ENCODE peak calls at places on chromosome 20, in ten cellular contexts. F, E, Y, K, Z, R, D, M, W and V are unnamed samples.

GRCh38 chr20:8654486-8654885 is 414.4 kb upstream of the PLCB4 start:
- DNase-seq in F (no peak), E (no peak), Y (no peak), K (no peak), Z (no peak), R (no peak), D (no peak), M (no peak), W (no peak), V (no peak)

GRCh38 chr20:57592263-57593092 is 27.7 kb downstream of the ZBP1 start:
- DNase-seq in F (no peak), E (no peak), Y (no peak), K (no peak), Z (no peak), R (peak), D (no peak), M (no peak), W (no peak), V (no peak)

GRCh38 chr20:54497931-54498718 is 22.7 kb downstream of the DOK5 start:
- DNase-seq in F (no peak), E (no peak), Y (peak), K (no peak), Z (no peak), R (no peak), D (peak), M (no peak), W (no peak), V (peak)

GRCh38 chr20:10374036-10374435 is 60.0 kb downstream of the MKKS start:
- DNase-seq in F (no peak), E (no peak), Y (no peak), K (no peak), Z (no peak), R (no peak), D (no peak), M (no peak), W (no peak), V (no peak)

GRCh38 chr20:10448270-10449156 is 13.4 kb downstream of the SLX4IP start:
- DNase-seq in F (no peak), E (peak), Y (peak), K (no peak), Z (peak), R (no peak), D (peak), M (no peak), W (no peak), V (peak)

GRCh38 chr20:4932061-4932460 is 69.2 kb downstream of the SLC23A2 start:
- DNase-seq in F (no peak), E (peak), Y (no peak), K (no peak), Z (no peak), R (no peak), D (peak), M (no peak), W (no peak), V (no peak)

GRCh38 chr20:24328901-24329300 is 140.5 kb upstream of the SYNDIG1 start:
- DNase-seq in F (no peak), E (no peak), Y (no peak), K (no peak), Z (no peak), R (no peak), D (peak), M (no peak), W (no peak), V (no peak)

GRCh38 chr20:13856356-13856755 is 71.5 kb downstream of the NDUFAF5 start:
- DNase-seq in F (no peak), E (no peak), Y (no peak), K (no peak), Z (no peak), R (no peak), D (peak), M (no peak), W (no peak), V (no peak)

GRCh38 chr20:22385602-22386299 is 198.6 kb downstream of the FOXA2 start:
- DNase-seq in F (no peak), E (no peak), Y (no peak), K (no peak), Z (no peak), R (no peak), D (no peak), M (no peak), W (no peak), V (peak)

GRCh38 chr20:51767867-51768758 is at the start of gene ATP9A:
- DNase-seq in F (peak), E (peak), Y (no peak), K (no peak), Z (peak), R (no peak), D (peak), M (no peak), W (no peak), V (peak)

GRCh38 chr20:8749101-8749500 is 319.8 kb upstream of the PLCB4 start:
- DNase-seq in F (no peak), E (peak), Y (no peak), K (no peak), Z (no peak), R (no peak), D (peak), M (no peak), W (no peak), V (no peak)

GRCh38 chr20:25054995-25055629 is 2.8 kb downstream of the ACSS1 start:
- DNase-seq in F (no peak), E (peak), Y (no peak), K (peak), Z (no peak), R (no peak), D (peak), M (no peak), W (no peak), V (no peak)

GRCh38 chr20:51695574-51696303 is 72.5 kb downstream of the ATP9A start:
- DNase-seq in F (no peak), E (peak), Y (peak), K (no peak), Z (peak), R (no peak), D (peak), M (peak), W (no peak), V (peak)

GRCh38 chr20:42277203-42277602 is 659.0 kb upstream of the CHD6 start:
- DNase-seq in F (no peak), E (no peak), Y (no peak), K (no peak), Z (no peak), R (no peak), D (no peak), M (no peak), W (no peak), V (no peak)

DNA sequence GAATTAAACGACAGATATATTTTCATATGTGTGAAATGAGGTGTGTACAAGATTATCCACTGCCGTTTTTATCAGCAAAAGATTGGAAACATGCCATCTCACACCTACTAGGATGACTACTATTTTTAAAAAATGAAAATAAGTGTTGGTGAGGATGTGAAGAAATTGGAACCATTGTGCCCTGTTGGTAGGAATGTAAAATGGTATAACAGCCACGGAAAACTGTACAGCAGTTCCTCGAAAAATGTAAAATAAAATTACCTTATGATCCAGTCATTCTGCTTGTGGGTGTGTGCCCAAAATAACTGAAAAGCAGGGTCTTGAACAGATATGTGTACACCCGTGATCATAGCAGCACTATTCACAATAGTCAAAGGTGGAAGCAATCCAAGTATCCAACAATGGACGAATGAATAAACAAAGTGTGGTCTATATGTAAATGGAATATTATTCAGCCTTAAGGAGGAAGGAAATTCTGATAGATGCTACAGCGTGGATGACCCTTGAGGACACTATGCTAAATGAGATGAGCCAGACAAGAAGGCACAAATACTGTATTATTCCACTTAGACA is 27.0 kb upstream of the CCN5 start:
- DNase-seq in F (no peak), E (no peak), Y (no peak), K (no peak), Z (no peak), R (no peak), D (no peak), M (no peak), W (no peak), V (no peak)
- TF ChIP-seq CTCF in F (no peak), E (peak), Y (no peak), K (no peak), Z (no peak), R (no peak), D (no peak), M (no peak), W (no peak), V (peak)

DNA sequence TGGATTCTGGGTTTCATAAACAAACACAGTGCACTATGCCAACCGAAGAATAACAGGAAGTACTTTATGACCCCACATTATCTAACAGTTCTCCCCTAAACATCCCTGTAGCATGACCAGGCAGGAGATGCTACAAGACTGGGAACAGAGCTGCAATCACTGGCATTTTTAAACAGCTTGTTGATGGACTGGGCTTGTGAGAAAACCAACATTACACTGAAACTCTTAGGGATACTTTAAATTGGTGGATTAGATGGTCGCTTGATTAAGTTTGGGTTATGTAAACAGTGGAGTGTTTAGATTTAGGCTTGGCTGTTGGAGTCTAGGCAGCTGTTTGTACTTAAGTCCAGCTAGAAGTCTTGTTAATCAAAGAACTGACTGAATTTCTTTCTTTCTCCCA is 234.2 kb upstream of the BMP2 start:
- DNase-seq in F (no peak), E (peak), Y (peak), K (no peak), Z (no peak), R (no peak), D (peak), M (peak), W (no peak), V (peak)
- H3K4me3 ChIP-seq in F (no peak), E (peak), Y (no peak), K (no peak), Z (no peak), R (no peak), D (peak), M (no peak), W (no peak), V (no peak)

DNA sequence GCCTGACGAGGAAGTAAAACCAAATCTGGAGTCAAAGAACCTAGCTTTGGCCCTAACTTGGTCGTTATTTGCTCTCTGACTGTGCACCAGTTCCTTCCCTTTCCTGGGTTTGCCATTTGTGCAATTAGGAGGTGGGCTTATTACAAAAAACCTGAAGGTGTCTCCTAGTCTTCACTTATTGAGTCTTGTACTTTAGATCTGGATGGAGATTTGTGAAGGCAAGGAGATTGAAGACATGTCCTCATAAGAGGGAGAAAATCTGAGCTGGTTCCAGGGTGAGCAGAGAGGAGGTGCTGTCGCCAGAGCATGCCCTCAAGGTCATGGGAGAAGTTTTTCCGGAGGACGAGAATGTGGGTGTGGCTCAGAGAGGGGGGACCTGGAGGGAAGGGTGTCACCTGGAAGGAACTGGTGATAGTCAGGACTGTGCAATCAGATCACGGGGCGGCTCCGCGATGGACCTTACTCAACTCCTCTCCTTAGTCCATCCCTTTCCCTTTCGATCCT is 703 bp upstream of the ACSS2 start:
- DNase-seq in F (no peak), E (no peak), Y (no peak), K (no peak), Z (no peak), R (no peak), D (no peak), M (no peak), W (no peak), V (no peak)
- TF ChIP-seq CTCF in F (no peak), E (no peak), Y (peak), K (no peak), Z (no peak), R (peak), D (no peak), M (peak), W (no peak), V (peak)

DNA sequence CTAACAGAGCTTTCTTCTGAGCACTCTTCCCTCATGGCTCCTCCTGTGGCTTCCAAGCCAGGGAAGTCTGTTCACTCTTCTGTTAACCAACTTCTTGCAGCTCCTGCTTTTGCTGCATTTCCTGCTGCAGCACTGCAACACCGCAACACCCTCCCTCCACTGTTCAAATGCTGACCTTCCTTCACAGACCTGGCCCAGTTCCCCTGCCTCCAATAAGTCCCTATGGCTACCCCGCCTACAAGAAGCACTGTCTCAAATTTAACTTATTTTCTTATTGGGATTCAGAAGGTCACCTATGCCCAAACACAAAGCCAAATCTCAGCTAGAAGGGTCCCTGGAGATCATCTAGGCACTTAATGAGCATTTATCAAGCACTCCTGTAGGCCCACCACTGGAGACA is 44.6 kb downstream of the ELMO2 start:
- DNase-seq in F (peak), E (no peak), Y (no peak), K (no peak), Z (no peak), R (no peak), D (no peak), M (no peak), W (no peak), V (no peak)
- H3K4me3 ChIP-seq in F (no peak), E (no peak), Y (peak), K (no peak), Z (no peak), R (no peak), D (no peak), M (no peak), W (no peak), V (no peak)

GRCh38 chr20:47326718-47327137 is 29.8 kb downstream of the ZMYND8 start:
- DNase-seq in F (no peak), E (peak), Y (no peak), K (no peak), Z (no peak), R (no peak), D (peak), M (peak), W (no peak), V (peak)

GRCh38 chr20:47330933-47331708 is 25.4 kb downstream of the ZMYND8 start:
- DNase-seq in F (no peak), E (peak), Y (peak), K (no peak), Z (no peak), R (no peak), D (peak), M (peak), W (no peak), V (peak)

GRCh38 chr20:47330071-47330470 is 26.4 kb downstream of the ZMYND8 start:
- DNase-seq in F (no peak), E (no peak), Y (no peak), K (no peak), Z (no peak), R (no peak), D (no peak), M (no peak), W (no peak), V (no peak)

GRCh38 chr20:47327711-47328110 is 28.8 kb downstream of the ZMYND8 start:
- DNase-seq in F (no peak), E (no peak), Y (no peak), K (no peak), Z (no peak), R (no peak), D (no peak), M (no peak), W (no peak), V (no peak)

GRCh38 chr20:47328841-47329448 is 27.6 kb downstream of the ZMYND8 start:
- DNase-seq in F (no peak), E (no peak), Y (no peak), K (no peak), Z (no peak), R (peak), D (no peak), M (no peak), W (no peak), V (no peak)
- TF ChIP-seq CTCF in F (no peak), E (no peak), Y (no peak), K (no peak), Z (no peak), R (no peak), D (no peak), M (no peak), W (no peak), V (no peak)

DNA sequence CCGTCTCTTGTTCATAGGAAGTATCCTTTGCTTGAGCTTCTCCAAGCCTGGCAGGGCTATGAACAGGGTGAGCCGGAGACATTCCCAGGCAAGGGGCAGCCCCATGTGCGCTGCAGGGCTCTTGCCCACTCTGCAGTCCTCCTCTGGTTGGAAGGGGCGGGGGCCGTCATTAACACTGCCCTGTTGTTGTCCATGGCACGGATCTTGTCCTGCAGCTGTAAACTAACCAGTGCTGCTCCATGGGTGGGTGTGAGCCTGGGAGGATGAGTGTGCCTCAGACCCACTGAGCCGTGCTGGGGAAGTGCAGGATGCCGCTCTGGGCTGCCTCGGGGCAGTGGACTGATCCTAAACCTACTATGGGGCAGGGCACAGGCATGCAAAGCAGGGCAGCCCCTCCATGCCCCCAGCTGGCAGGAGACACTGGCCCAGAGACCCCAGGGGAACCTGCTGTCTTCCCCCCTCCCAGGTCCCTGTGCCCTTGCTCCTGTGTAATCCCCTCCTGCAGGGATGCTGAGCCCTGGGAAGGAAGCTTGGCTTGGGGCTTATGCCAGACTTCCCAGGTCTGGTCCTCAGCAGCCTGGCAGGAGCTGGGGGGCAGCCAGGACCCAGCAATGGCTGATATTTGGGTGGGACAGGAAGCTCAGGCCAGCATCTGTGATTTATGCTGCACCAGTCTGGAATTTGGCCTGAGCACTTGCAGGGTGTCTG is 8.5 kb downstream of the EBF4 start:
- DNase-seq in F (no peak), E (no peak), Y (no peak), K (no peak), Z (no peak), R (no peak), D (no peak), M (no peak), W (no peak), V (no peak)
- H3K4me3 ChIP-seq in F (no peak), E (no peak), Y (no peak), K (no peak), Z (no peak), R (no peak), D (no peak), M (no peak), W (no peak), V (no peak)

GRCh38 chr20:12740647-12741046 is 268.1 kb upstream of the SPTLC3 start:
- DNase-seq in F (no peak), E (no peak), Y (no peak), K (no peak), Z (no peak), R (no peak), D (no peak), M (no peak), W (no peak), V (no peak)
- TF ChIP-seq CTCF in F (no peak), E (no peak), Y (no peak), K (no peak), Z (no peak), R (no peak), D (no peak), M (no peak), W (no peak), V (no peak)

DNA sequence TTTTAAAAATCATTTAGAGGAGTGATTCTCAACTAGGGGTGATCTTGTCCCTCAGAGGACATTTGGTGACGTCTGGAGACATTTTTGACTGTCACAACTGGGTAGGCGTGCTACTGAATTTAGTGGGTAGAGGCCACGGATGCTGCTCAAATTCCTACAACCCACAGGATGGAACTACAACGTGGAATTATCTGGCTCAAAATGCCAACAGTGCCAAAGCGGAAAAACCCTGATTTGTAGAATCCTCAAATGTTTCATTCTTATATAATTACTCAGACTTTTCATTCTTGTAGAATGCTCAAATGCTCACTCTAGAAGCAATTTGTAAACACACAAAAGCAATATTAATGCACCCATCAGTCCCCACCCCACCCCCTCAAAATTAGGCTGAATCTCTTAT is 229.8 kb downstream of the ZMYND8 start:
- DNase-seq in F (no peak), E (peak), Y (no peak), K (no peak), Z (no peak), R (no peak), D (peak), M (peak), W (no peak), V (peak)
- H3K4me3 ChIP-seq in F (no peak), E (no peak), Y (no peak), K (no peak), Z (no peak), R (no peak), D (no peak), M (no peak), W (no peak), V (no peak)

GRCh38 chr20:60338556-60338955 is 380.3 kb downstream of the CDH26 start:
- DNase-seq in F (no peak), E (no peak), Y (no peak), K (no peak), Z (no peak), R (no peak), D (no peak), M (no peak), W (no peak), V (no peak)
- TF ChIP-seq CTCF in F (no peak), E (no peak), Y (no peak), K (no peak), Z (no peak), R (no peak), D (no peak), M (no peak), W (no peak), V (no peak)